ENCODE peak calls at places on chromosomes 6 and 20, in seven cellular contexts. M, J, F, L, D, U and O are unnamed samples.

GRCh38 chr6:16374796-16375195 is 136.4 kb downstream of the GMPR start:
- DNase-seq in F (no peak), D (no peak), U (no peak), L (no peak), M (no peak), J (no peak), O (no peak)

GRCh38 chr6:113511100-113511499 is 346.0 kb upstream of the MARCKS start:
- DNase-seq in J (no peak), D (no peak), M (no peak), U (no peak), F (no peak), L (no peak), O (no peak)

GRCh38 chr6:37624121-37624520 is 73.6 kb downstream of the MDGA1 start:
- DNase-seq in D (no peak), J (no peak), M (peak; percentile 71), L (peak; percentile 11), F (no peak), U (no peak), O (no peak)

GRCh38 chr6:74447013-74447412 is 751.0 kb downstream of the CD109 start:
- DNase-seq in U (peak; percentile 6), M (no peak), D (no peak), L (no peak), J (no peak), F (no peak), O (no peak)

GRCh38 chr6:149889321-149889720 is 8.6 kb downstream of the RAET1E start:
- DNase-seq in U (no peak), J (no peak), M (no peak), D (no peak), L (no peak), F (no peak), O (no peak)

GRCh38 chr20:9375221-9375681 is 139.1 kb upstream of the LAMP5 start:
- DNase-seq in D (no peak), M (no peak), F (no peak), L (no peak), J (no peak), U (no peak), O (no peak)

GRCh38 chr6:43990275-43990626 is 137.0 kb downstream of the MRPL14 start:
- DNase-seq in D (no peak), U (no peak), J (no peak), M (no peak), L (peak; percentile 65), F (no peak), O (no peak)

GRCh38 chr6:15020114-15020770 is 225.6 kb upstream of the JARID2 start:
- DNase-seq in U (no peak), F (no peak), L (no peak), J (no peak), M (no peak), D (no peak), O (no peak)

GRCh38 chr6:147787407-147787806 is 278.9 kb downstream of the SAMD5 start:
- DNase-seq in J (no peak), L (no peak), D (no peak), F (no peak), M (peak; percentile 0), U (no peak), O (no peak)

GRCh38 chr6:110681543-110682459 is 133.5 kb downstream of the CDK19 start:
- DNase-seq in D (no peak), M (no peak), L (no peak), F (no peak), J (peak; percentile 2), U (no peak), O (no peak)

GRCh38 chr6:10099648-10100047 is 315.2 kb downstream of the TFAP2A start:
- DNase-seq in J (no peak), M (no peak), D (no peak), L (no peak), U (no peak), F (no peak), O (no peak)

GRCh38 chr6:150720774-150721233 is 121.1 kb downstream of the PLEKHG1 start:
- DNase-seq in U (peak; percentile 62), D (peak; percentile 34), L (peak; percentile 40), M (no peak), J (no peak), F (no peak), O (peak; percentile 47)

GRCh38 chr6:4914412-4915159 is 89.3 kb downstream of the RPP40 start:
- DNase-seq in F (no peak), D (no peak), J (no peak), U (peak; percentile 52), L (peak; percentile 11), M (no peak), O (no peak)

GRCh38 chr6:32752580-32752979 is 10.8 kb downstream of the HLA-DQB2 start:
- DNase-seq in D (no peak), U (peak; percentile 54), J (peak; percentile 36), F (peak; percentile 33), L (no peak), M (no peak), O (peak; percentile 22)

GRCh38 chr6:50116390-50116789 is 66.7 kb upstream of the DEFB112 start:
- DNase-seq in M (no peak), F (no peak), J (no peak), D (no peak), L (no peak), U (no peak), O (no peak)

GRCh38 chr20:47675190-47676142 is 109.8 kb downstream of the SULF2 start:
- DNase-seq in M (no peak), F (no peak), D (no peak), L (no peak), J (no peak), U (no peak), O (no peak)